ENCODE peak calls at places on chromosomes 2 and 18, in six cellular contexts. Z, X, P, C, K and J are unnamed samples.
A peak's percentile ranks its signal among the peaks of the same experiment; 100 is the strongest.

GRCh38 chr18:8368490-8369217 is 240.6 kb upstream of the RAB12 start:
- DNase-seq in X (no peak), Z (no peak), P (no peak), K (no peak), C (no peak), J (no peak)

GRCh38 chr2:64586883-64587481 is 62.9 kb downstream of the AFTPH start:
- DNase-seq in K (no peak), X (peak; percentile 48), P (peak; percentile 72), C (no peak), Z (peak; percentile 68), J (no peak)

GRCh38 chr2:211077216-211077764 is 520.9 kb downstream of the CPS1 start:
- DNase-seq in X (no peak), Z (no peak), K (no peak), P (no peak), C (no peak), J (no peak)

GRCh38 chr2:206915136-206915535 is 24.2 kb upstream of the CPO start:
- DNase-seq in K (no peak), P (peak; percentile 79), X (peak; percentile 13), Z (no peak), C (no peak), J (no peak)

GRCh38 chr2:3433339-3433699 is 53.8 kb downstream of the TRAPPC12 start:
- DNase-seq in Z (no peak), P (no peak), K (no peak), C (no peak), X (no peak), J (no peak)

GRCh38 chr2:224442092-224442999 is 40.4 kb upstream of the FAM124B start:
- DNase-seq in P (peak; percentile 8), C (peak; percentile 27), X (no peak), K (no peak), Z (no peak), J (no peak)

GRCh38 chr2:235740821-235741220 is 247.0 kb downstream of the AGAP1 start:
- DNase-seq in P (no peak), X (no peak), Z (peak; percentile 13), K (no peak), C (no peak), J (no peak)

GRCh38 chr2:20561703-20562454 is 89.0 kb downstream of the HS1BP3 start:
- DNase-seq in K (no peak), X (no peak), Z (no peak), P (peak; percentile 63), C (no peak), J (no peak)

GRCh38 chr2:26268184-26268583 is 23.4 kb downstream of the HADHB start:
- DNase-seq in Z (no peak), P (no peak), C (no peak), X (no peak), K (no peak), J (no peak)

GRCh38 chr2:22521620-22522019 is 863.4 kb upstream of the KLHL29 start:
- DNase-seq in P (no peak), X (no peak), C (no peak), K (no peak), Z (no peak), J (no peak)

GRCh38 chr2:449246-450067 is 161.6 kb upstream of the ALKAL2 start:
- DNase-seq in Z (no peak), C (no peak), P (no peak), K (no peak), X (no peak), J (no peak)

GRCh38 chr2:65228249-65228750 is 669 bp downstream of the ACTR2 start:
- DNase-seq in Z (no peak), C (no peak), K (no peak), X (peak; percentile 83), P (peak; percentile 49), J (peak; percentile 24)

GRCh38 chr2:189178726-189179606 is 595 bp downstream of the COL5A2 start:
- DNase-seq in Z (peak; percentile 25), K (peak; percentile 14), C (no peak), P (peak; percentile 81), X (no peak), J (no peak)

GRCh38 chr2:143717532-143718168 is 588.4 kb downstream of the ARHGAP15 start:
- DNase-seq in P (no peak), C (no peak), X (no peak), Z (no peak), K (no peak), J (no peak)

GRCh38 chr18:62625019-62625418 is 90.3 kb upstream of the PHLPP1 start:
- DNase-seq in C (no peak), X (no peak), Z (no peak), P (peak; percentile 45), K (no peak), J (no peak)

GRCh38 chr2:73243884-73244570 is 9.9 kb downstream of the CCT7 start:
- DNase-seq in X (no peak), Z (no peak), P (peak; percentile 80), K (no peak), C (no peak), J (no peak)

GRCh38 chr2:238754259-238754658 is 93.6 kb upstream of the TWIST2 start:
- DNase-seq in X (no peak), Z (no peak), C (no peak), K (no peak), P (no peak), J (no peak)
- TF ChIP-seq CTCF in X (no peak), Z (no peak), C (no peak), K (no peak), P (peak; percentile 30), J (no peak)

DNA sequence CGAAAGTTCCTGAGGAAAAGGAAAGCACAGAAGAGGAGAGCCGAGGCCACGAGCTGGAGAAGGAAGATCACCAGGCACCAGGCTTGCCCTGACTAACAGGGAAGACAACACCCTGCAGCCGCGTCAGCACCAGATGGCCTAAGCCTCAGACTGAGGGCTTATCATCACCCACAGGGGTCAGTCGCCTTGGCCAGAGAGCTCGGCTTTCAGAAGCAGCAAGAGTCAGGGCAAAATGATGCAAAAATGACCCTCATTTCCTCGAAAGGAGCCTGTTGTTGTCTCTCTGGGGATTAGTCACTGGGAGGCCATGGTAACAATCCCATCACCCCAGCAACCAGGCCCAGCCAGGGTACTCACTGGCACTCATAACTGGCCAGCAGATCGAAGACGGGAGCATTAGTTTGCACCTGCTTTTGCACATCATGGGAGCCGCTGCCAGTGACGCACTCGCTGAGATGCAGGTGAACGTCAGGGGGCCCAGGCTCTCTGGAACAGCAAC is 42.7 kb upstream of the ZFP36L2 start:
- DNase-seq in C (peak; percentile 92), K (no peak), X (no peak), P (peak; percentile 94), Z (no peak), J (no peak)
- TF ChIP-seq CTCF in C (no peak), K (no peak), X (no peak), P (peak; percentile 43), Z (no peak), J (no peak)

GRCh38 chr2:121686218-121686617 is 37.0 kb upstream of the CLASP1 start:
- DNase-seq in C (no peak), P (no peak), Z (no peak), K (no peak), X (no peak), J (no peak)

GRCh38 chr2:121688820-121689219 is 39.6 kb upstream of the CLASP1 start:
- DNase-seq in Z (no peak), C (no peak), P (no peak), X (no peak), K (no peak), J (no peak)

GRCh38 chr2:121694398-121695178 is 42.1 kb downstream of the NIFK start:
- DNase-seq in P (peak; percentile 49), K (no peak), Z (no peak), C (no peak), X (no peak), J (no peak)

GRCh38 chr2:121690095-121690494 is 40.8 kb upstream of the CLASP1 start:
- DNase-seq in P (no peak), C (no peak), K (no peak), X (no peak), Z (no peak), J (no peak)

DNA sequence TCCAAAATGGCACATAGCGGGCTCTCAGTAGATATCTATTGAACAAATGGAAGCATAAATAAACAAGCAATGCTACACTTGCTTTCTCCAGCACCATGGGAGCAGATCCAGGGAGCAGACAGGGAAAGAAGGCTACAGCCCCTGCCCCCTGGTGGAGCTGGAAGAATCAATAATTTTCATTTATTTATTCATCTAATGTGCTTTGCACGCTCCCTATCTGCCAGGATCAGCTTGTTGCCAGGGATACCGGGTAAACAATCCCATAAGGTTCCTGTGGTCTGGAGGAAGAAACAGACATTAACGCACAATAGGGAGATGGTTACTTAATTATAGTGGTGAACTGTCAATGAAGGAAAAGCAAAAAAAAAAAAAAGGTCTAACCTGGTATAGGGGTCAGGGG is 40.1 kb upstream of the CLASP1 start:
- DNase-seq in C (no peak), Z (peak; percentile 51), X (no peak), K (peak; percentile 20), P (peak; percentile 66), J (no peak)
- TF ChIP-seq CTCF in C (peak; percentile 14), Z (peak; percentile 18), X (peak; percentile 14), K (peak; percentile 51), P (peak; percentile 45), J (no peak)

GRCh38 chr18:31562726-31563125 is 29.0 kb upstream of the TTR start:
- DNase-seq in K (no peak), Z (no peak), C (no peak), X (no peak), P (no peak), J (no peak)

GRCh38 chr18:31555971-31556747 is 35.5 kb upstream of the TTR start:
- DNase-seq in Z (peak; percentile 25), K (peak; percentile 43), X (peak; percentile 37), P (peak; percentile 61), C (no peak), J (peak; percentile 32)

GRCh38 chr18:31557446-31557845 is 34.2 kb upstream of the TTR start:
- DNase-seq in X (no peak), P (no peak), C (no peak), K (no peak), Z (no peak), J (no peak)

GRCh38 chr18:31554776-31555175 is 36.9 kb upstream of the TTR start:
- DNase-seq in X (no peak), K (no peak), C (no peak), P (no peak), Z (no peak), J (no peak)

GRCh38 chr18:31558567-31558966 is 33.1 kb upstream of the TTR start:
- DNase-seq in P (no peak), C (no peak), Z (no peak), K (no peak), X (no peak), J (no peak)
- TF ChIP-seq CTCF in P (no peak), C (no peak), Z (no peak), K (no peak), X (no peak), J (no peak)

GRCh38 chr2:88350641-88351601 is 101.6 kb downstream of the FOXI3 start:
- DNase-seq in P (peak; percentile 18), K (peak; percentile 81), C (peak; percentile 27), Z (peak; percentile 52), X (peak; percentile 40), J (peak; percentile 48)
- TF ChIP-seq CTCF in P (peak; percentile 57), K (peak; percentile 85), C (peak; percentile 21), Z (peak; percentile 65), X (peak; percentile 80), J (peak; percentile 75)